ENCODE peak calls at places on chromosome 15, in five cellular contexts. P, I, N, V and H are unnamed samples.

GRCh38 chr15:23877502-23878412 is 190.7 kb upstream of the NDN start:
- DNase-seq in P (no peak), I (peak; percentile 34), N (peak; percentile 10), V (peak; percentile 14), H (peak; percentile 21)

GRCh38 chr15:96115642-96116041 is 214.9 kb upstream of the NR2F2 start:
- DNase-seq in P (peak; percentile 14), I (no peak), N (no peak), V (peak; percentile 29), H (no peak)

GRCh38 chr15:57703387-57703786 is 3.1 kb upstream of the POLR2M start:
- DNase-seq in P (no peak), I (no peak), N (peak; percentile 13), V (no peak), H (peak; percentile 64)

GRCh38 chr15:62894322-62895085 is 148.0 kb upstream of the TPM1 start:
- DNase-seq in P (no peak), I (no peak), N (no peak), V (no peak), H (no peak)

GRCh38 chr15:65337436-65338070 is 33.1 kb downstream of the RNU5B-1 start:
- DNase-seq in P (no peak), I (no peak), N (peak; percentile 60), V (no peak), H (no peak)

GRCh38 chr15:38555686-38556334 is 8.8 kb downstream of the RASGRP1 start:
- DNase-seq in P (no peak), I (no peak), N (no peak), V (no peak), H (no peak)

GRCh38 chr15:98071786-98072185 is 111.3 kb downstream of the ARRDC4 start:
- DNase-seq in P (no peak), I (no peak), N (no peak), V (no peak), H (no peak)

GRCh38 chr15:72857331-72858065 is 73.9 kb upstream of the ADPGK start:
- DNase-seq in P (no peak), I (no peak), N (no peak), V (no peak), H (no peak)

GRCh38 chr15:35737521-35737920 is 191.6 kb upstream of the DPH6 start:
- DNase-seq in P (no peak), I (no peak), N (no peak), V (peak; percentile 37), H (no peak)

GRCh38 chr15:20348900-20349773 is 192.5 kb downstream of the GOLGA6L6 start:
- DNase-seq in P (no peak), I (peak; percentile 18), N (no peak), V (no peak), H (no peak)

GRCh38 chr15:29037997-29038700 is 152.4 kb downstream of the APBA2 start:
- DNase-seq in P (no peak), I (no peak), N (no peak), V (no peak), H (no peak)

GRCh38 chr15:74376226-74376625 is 8.8 kb upstream of the CYP11A1 start:
- DNase-seq in P (no peak), I (no peak), N (no peak), V (no peak), H (no peak)

GRCh38 chr15:84034831-84035753 is 200.5 kb upstream of the GOLGA6L4 start:
- DNase-seq in P (peak; percentile 53), I (no peak), N (no peak), V (peak; percentile 71), H (no peak)